ENCODE peak calls at places on chromosomes 3 and 15, in four cellular contexts. One of them, this sample, is unnamed.

GRCh38 chr3:38314767-38315487 is 31.7 kb upstream of the XYLB start:
- DNase-seq in K562: no peak
- DNase-seq in HepG2: no peak
- DNase-seq in H1: no peak
- DNase-seq in this sample: no peak

GRCh38 chr3:132444333-132444732 is 27.0 kb downstream of the DNAJC13 start:
- DNase-seq in K562: no peak
- DNase-seq in HepG2: no peak
- DNase-seq in H1: no peak
- DNase-seq in this sample: no peak

GRCh38 chr3:129662230-129662629 is 55.8 kb upstream of the PLXND1 start:
- DNase-seq in K562: no peak
- DNase-seq in HepG2: no peak
- DNase-seq in H1: no peak
- DNase-seq in this sample: no peak

GRCh38 chr15:64070965-64071851 is 22.4 kb downstream of the CIAO2A start:
- DNase-seq in K562: peak; percentile 77
- DNase-seq in HepG2: peak; percentile 74
- DNase-seq in H1: no peak
- DNase-seq in this sample: no peak

GRCh38 chr3:152235709-152236298 is 32.9 kb upstream of the MBNL1 start:
- DNase-seq in K562: peak; percentile 79
- DNase-seq in HepG2: peak; percentile 8
- DNase-seq in H1: no peak
- DNase-seq in this sample: no peak

GRCh38 chr3:46612324-46612723 is at the start of gene FAM240A:
- DNase-seq in K562: no peak
- DNase-seq in HepG2: no peak
- DNase-seq in H1: no peak
- DNase-seq in this sample: no peak

GRCh38 chr3:197117107-197117506 is 87.5 kb upstream of the MELTF start:
- DNase-seq in K562: no peak
- DNase-seq in HepG2: no peak
- DNase-seq in H1: no peak
- DNase-seq in this sample: no peak

GRCh38 chr15:69308949-69309348 is 10.2 kb downstream of the PAQR5 start:
- DNase-seq in K562: no peak
- DNase-seq in HepG2: no peak
- DNase-seq in H1: no peak
- DNase-seq in this sample: no peak

GRCh38 chr3:15271030-15271429 is 61.4 kb downstream of the SH3BP5 start:
- DNase-seq in K562: no peak
- DNase-seq in HepG2: no peak
- DNase-seq in H1: no peak
- DNase-seq in this sample: no peak

GRCh38 chr15:77037475-77038209 is 33.3 kb downstream of the TSPAN3 start:
- DNase-seq in K562: no peak
- DNase-seq in HepG2: no peak
- DNase-seq in H1: no peak
- DNase-seq in this sample: peak; percentile 17

GRCh38 chr3:69086133-69086722 is 1.5 kb downstream of the ARL6IP5 start:
- DNase-seq in K562: peak; percentile 61
- DNase-seq in HepG2: peak; percentile 41
- DNase-seq in H1: no peak
- DNase-seq in this sample: no peak

GRCh38 chr3:14774431-14774830 is 44.3 kb upstream of the FGD5 start:
- DNase-seq in K562: no peak
- DNase-seq in HepG2: no peak
- DNase-seq in H1: no peak
- DNase-seq in this sample: no peak

GRCh38 chr3:17137321-17137826 is 252.6 kb downstream of the PLCL2 start:
- DNase-seq in K562: no peak
- DNase-seq in HepG2: no peak
- DNase-seq in H1: no peak
- DNase-seq in this sample: no peak

GRCh38 chr3:15299036-15299435 is 33.4 kb downstream of the SH3BP5 start:
- DNase-seq in K562: peak; percentile 75
- DNase-seq in HepG2: no peak
- DNase-seq in H1: no peak
- DNase-seq in this sample: no peak

GRCh38 chr3:184322731-184323487 is 8.5 kb downstream of the EIF4G1 start:
- DNase-seq in K562: no peak
- DNase-seq in HepG2: no peak
- DNase-seq in H1: no peak
- DNase-seq in this sample: no peak

DNA sequence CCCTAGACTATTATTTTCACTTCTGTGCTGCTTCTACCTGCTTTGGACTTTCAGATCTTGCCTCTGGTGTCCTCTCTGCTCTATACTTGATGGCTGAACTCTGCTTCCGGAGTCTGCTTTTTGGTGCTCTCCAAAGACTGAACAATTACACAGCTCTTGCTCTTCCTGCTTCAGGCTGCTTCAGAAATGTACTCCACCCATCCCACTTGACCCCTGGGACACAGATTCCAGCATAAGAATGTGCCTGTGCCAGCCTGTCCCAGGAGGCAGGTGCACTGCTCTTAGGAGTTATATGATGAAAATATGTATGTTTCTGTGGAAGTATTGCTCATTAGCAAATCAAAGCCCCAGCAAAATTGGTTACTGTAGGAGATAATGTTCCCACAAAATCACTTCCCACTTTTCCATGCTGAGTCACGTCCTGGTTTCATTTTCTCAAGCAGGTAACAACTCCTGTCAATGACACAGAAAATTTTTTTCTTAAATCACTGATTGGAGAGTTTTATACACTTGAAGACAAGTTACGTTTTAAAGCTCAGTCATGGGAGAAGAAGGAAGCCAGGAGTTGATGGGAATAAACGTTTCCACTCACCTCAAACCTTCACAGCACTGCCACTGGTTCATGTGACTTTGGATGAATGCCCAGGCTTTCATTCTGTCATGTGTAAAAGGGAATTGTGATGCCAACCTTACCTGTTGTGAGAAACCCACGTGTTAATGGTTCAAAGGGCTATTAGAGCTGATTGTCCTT is 239.4 kb upstream of the ZPLD1 start:
- DNase-seq in K562: no peak
- DNase-seq in HepG2: no peak
- DNase-seq in H1: no peak
- DNase-seq in this sample: no peak
- TF ChIP-seq POLR2AphosphoS5 in K562: no peak
- TF ChIP-seq POLR2AphosphoS5 in HepG2: no peak
- TF ChIP-seq POLR2AphosphoS5 in H1: no peak
- TF ChIP-seq POLR2AphosphoS5 in this sample: no peak

DNA sequence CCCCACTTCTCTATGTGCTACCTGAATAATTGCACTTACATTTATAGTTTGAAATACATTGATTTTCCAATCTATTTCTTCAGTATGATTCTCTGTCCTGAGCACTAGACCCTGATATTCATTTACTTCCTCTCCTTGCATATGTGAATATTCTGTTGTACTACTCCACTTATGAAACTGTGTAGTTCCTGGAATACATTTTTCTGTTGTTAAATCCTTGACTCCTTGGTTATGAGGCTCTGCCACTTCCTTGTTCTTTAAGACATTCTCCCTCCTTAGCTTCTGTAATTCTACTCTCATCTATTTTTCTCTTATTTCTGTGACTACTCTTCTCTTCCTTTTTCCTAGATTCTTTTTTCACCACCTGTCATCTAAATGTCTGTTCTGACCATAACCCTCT is 12.9 kb upstream of the MGA start:
- DNase-seq in K562: no peak
- DNase-seq in HepG2: no peak
- DNase-seq in H1: no peak
- DNase-seq in this sample: no peak
- TF ChIP-seq TAF1 in K562: no peak
- TF ChIP-seq TAF1 in HepG2: no peak
- TF ChIP-seq TAF1 in H1: no peak
- TF ChIP-seq TAF1 in this sample: no peak

GRCh38 chr15:74170845-74171578 is 2.5 kb upstream of the ISLR start:
- DNase-seq in K562: no peak
- DNase-seq in HepG2: no peak
- DNase-seq in H1: no peak
- DNase-seq in this sample: no peak

GRCh38 chr15:74174216-74174965 is 881 bp downstream of the ISLR start:
- DNase-seq in K562: no peak
- DNase-seq in HepG2: no peak
- DNase-seq in H1: no peak
- DNase-seq in this sample: no peak

GRCh38 chr15:74171965-74172541 is 1.5 kb upstream of the ISLR start:
- DNase-seq in K562: no peak
- DNase-seq in HepG2: no peak
- DNase-seq in H1: no peak
- DNase-seq in this sample: no peak

GRCh38 chr15:74173545-74174215 is at the start of gene ISLR:
- DNase-seq in K562: no peak
- DNase-seq in HepG2: no peak
- DNase-seq in H1: no peak
- DNase-seq in this sample: no peak

DNA sequence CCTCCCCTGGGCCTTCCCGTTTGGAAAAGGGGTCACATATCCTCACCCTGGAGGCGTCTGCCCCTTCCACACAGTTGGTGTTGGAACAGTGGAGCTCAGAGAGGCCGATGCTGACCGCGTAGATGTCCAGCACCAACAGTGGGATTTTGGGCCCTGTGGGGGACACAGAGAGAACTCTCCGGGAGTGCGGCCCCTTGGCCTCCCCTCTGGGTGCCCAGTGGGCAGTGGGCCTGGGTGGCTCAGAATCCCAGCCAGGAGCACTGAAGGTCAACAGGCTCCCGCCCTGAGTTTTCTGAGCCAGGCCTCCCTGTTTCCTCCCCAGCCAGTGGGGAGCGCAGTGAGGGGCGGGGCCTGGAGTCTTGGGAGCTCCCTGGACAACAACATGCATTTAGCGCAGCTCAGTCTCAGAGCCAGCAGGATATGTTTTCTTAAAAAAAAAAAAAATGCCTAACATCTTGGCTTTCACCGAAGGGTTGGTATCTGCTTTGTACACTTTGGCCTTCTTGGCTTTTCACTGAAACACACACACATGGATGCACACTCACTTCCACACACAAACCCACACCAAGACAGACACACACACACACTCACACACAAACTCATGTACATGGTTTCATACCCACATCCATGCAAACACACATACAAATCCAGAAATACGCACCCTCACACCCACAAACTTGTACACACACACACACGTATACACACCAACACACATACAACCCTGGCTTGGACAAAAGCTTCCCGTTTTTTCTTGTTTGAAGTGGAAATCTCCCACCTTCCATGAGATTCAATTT is 562 bp upstream of the ISLR start:
- DNase-seq in K562: peak; percentile 14
- DNase-seq in HepG2: no peak
- DNase-seq in H1: no peak
- DNase-seq in this sample: no peak
- TF ChIP-seq POLR2AphosphoS5 in K562: no peak
- TF ChIP-seq POLR2AphosphoS5 in HepG2: no peak
- TF ChIP-seq POLR2AphosphoS5 in H1: no peak
- TF ChIP-seq POLR2AphosphoS5 in this sample: no peak

DNA sequence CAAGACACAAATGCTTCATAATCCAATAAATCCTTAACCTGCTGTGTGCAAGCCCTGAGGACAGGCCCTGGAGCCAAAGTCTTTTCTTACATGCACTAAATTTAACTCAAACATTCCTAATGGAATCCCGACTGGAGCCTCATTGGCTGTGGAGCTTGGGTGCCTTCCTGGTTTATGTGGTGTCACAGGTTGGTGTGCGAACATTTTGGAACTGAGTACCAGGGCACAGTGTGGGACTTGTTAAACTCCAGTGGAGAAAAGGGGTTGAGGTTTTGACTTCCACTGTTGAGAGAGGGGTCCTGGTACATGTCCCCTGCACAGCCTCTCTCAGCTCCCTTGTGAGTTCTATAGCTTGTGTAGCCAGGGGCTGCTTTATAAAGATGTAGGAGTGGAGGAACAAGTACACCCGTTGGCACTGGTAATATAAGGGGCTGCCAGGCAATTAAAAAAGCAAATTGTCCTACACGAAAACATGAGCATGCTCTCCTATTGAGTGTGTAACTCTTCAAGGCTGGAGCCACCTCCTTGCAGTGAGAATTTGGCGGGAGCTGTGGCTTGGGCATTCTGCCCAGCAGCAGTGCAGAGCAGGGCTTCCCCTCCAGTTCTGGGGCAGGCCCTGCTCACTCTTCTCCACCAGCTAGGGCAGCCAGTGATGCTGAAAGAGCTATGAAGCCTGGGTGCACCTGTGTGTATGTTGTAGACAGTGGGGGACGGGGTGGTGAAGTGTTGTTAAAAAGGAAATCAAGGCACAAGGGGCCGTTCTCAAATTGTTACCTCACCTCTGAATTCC is 218.1 kb downstream of the CLSTN2 start:
- DNase-seq in K562: no peak
- DNase-seq in HepG2: no peak
- DNase-seq in H1: no peak
- DNase-seq in this sample: no peak
- TF ChIP-seq TAF1 in K562: no peak
- TF ChIP-seq TAF1 in HepG2: no peak
- TF ChIP-seq TAF1 in H1: no peak
- TF ChIP-seq TAF1 in this sample: no peak

DNA sequence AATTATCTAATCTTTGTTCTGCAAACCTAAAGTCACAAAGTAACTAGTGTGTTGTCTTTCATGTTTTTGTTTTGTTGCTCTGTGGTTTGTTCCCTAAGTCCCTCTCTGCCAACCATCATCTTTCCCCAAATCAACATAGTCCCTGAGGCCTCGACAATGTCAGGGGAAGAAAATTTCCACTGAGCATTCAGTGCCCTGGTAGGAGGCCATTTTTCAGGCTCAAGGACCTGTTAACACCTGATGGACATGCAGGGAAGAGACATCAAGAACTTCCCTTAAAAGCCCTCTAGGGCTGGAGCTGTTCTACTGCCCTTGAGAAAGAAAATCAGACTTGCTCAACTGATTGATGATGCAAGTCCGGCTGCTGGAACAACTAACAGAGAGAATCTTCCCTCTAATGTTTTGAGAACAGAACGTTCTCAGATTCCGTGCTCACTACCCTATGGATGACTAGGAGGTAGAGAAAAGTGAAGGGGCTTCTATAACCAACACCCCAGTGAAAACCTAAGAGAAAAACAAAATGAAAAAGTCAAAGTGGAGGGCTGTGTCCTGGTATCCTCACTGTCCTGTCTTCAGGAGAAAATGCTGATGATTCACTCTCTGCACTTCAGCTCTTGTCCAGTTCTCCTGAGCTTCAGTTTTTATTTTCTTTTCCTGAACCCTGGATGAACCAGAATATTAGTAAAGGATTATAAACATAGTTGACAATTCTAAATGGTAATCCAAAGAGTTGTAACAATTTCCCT is 373.1 kb downstream of the FOXP1 start:
- DNase-seq in K562: peak; percentile 42
- DNase-seq in HepG2: peak; percentile 87
- DNase-seq in H1: no peak
- DNase-seq in this sample: no peak
- TF ChIP-seq POLR2AphosphoS5 in K562: no peak
- TF ChIP-seq POLR2AphosphoS5 in HepG2: no peak
- TF ChIP-seq POLR2AphosphoS5 in H1: no peak
- TF ChIP-seq POLR2AphosphoS5 in this sample: no peak

GRCh38 chr15:65082303-65082958 is 5.9 kb downstream of the KBTBD13 start:
- DNase-seq in K562: no peak
- DNase-seq in HepG2: no peak
- DNase-seq in H1: no peak
- DNase-seq in this sample: no peak
- TF ChIP-seq TAF1 in K562: no peak
- TF ChIP-seq TAF1 in HepG2: no peak
- TF ChIP-seq TAF1 in H1: no peak
- TF ChIP-seq TAF1 in this sample: no peak